ENCODE peak calls at places on chromosome 11, in four cellular contexts. Z, P, T and I are unnamed samples.

GRCh38 chr11:128506999-128507591 is 80.3 kb downstream of the ETS1 start:
- DNase-seq in Z (peak; percentile 97), P (peak; percentile 96), T (no peak), I (no peak)

GRCh38 chr11:38448284-38448683 is 1850.2 kb upstream of the RAG2 start:
- DNase-seq in Z (no peak), P (peak; percentile 46), T (no peak), I (no peak)

GRCh38 chr11:13277719-13278619 is at the start of gene BMAL1:
- DNase-seq in Z (peak; percentile 8), P (no peak), T (peak; percentile 50), I (no peak)

GRCh38 chr11:117814766-117815261 is 9.7 kb downstream of the FXYD2 start:
- DNase-seq in Z (peak; percentile 48), P (no peak), T (peak; percentile 56), I (no peak)

GRCh38 chr11:36123353-36124220 is 165.6 kb downstream of the COMMD9 start:
- DNase-seq in Z (no peak), P (no peak), T (no peak), I (no peak)

GRCh38 chr11:33691051-33691864 is 9.4 kb downstream of the C11orf91 start:
- DNase-seq in Z (no peak), P (peak; percentile 78), T (no peak), I (peak; percentile 59)

GRCh38 chr11:35781342-35782171 is 119.0 kb downstream of the TRIM44 start:
- DNase-seq in Z (peak; percentile 64), P (peak; percentile 72), T (peak; percentile 24), I (no peak)

GRCh38 chr11:128507936-128508335 is 79.4 kb downstream of the ETS1 start:
- DNase-seq in Z (no peak), P (no peak), T (no peak), I (no peak)

GRCh38 chr11:115784796-115785521 is 280.7 kb upstream of the CADM1 start:
- DNase-seq in Z (peak; percentile 14), P (no peak), T (no peak), I (no peak)

GRCh38 chr11:121270286-121270685 is 22.3 kb upstream of the SC5D start:
- DNase-seq in Z (no peak), P (no peak), T (no peak), I (no peak)

GRCh38 chr11:46557684-46558151 is 36.1 kb downstream of the AMBRA1 start:
- DNase-seq in Z (peak; percentile 53), P (peak; percentile 65), T (no peak), I (peak; percentile 29)

GRCh38 chr11:4480577-4481539 is 1.6 kb upstream of the OR52K1 start:
- DNase-seq in Z (peak; percentile 23), P (peak; percentile 67), T (no peak), I (no peak)

GRCh38 chr11:1567721-1568100 is 4.4 kb downstream of the DUSP8 start:
- DNase-seq in Z (no peak), P (no peak), T (no peak), I (no peak)

GRCh38 chr11:9950462-9950861 is 286.6 kb downstream of the SWAP70 start:
- DNase-seq in Z (no peak), P (no peak), T (no peak), I (no peak)
- TF ChIP-seq EZH2 in Z (no peak), P (no peak), T (no peak), I (no peak)

DNA sequence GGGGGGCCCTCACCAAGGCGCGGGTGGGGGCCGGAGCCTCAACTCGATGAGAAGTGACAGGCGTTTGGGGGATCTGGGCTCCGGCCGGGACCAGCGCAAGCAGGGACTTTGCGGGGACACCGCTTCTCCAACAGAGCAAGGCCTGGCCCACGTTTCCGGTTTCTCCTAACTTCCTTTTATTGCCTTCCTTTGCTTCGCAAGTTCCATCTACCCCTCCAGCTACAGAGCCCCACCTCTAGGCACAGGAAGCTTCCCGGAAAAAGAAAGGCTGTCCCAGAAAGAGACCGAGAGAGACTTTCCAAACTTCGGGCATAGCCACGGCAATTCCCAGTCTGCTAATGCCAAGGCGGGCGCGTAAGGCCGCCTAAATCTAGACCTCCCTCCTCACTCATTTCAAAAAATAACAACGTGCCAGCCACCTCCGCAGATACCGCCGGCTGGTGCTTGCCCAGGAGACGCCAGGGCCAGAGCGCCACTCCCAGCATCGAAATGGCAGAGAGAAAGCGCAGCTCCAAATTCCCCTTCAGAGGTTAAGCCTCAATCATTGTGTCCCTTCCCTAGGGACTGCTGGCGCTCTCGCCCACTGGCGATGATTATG is 6.6 kb downstream of the PAX6 start:
- DNase-seq in Z (peak; percentile 53), P (no peak), T (peak; percentile 66), I (no peak)
- TF ChIP-seq EZH2 in Z (no peak), P (no peak), T (no peak), I (no peak)

DNA sequence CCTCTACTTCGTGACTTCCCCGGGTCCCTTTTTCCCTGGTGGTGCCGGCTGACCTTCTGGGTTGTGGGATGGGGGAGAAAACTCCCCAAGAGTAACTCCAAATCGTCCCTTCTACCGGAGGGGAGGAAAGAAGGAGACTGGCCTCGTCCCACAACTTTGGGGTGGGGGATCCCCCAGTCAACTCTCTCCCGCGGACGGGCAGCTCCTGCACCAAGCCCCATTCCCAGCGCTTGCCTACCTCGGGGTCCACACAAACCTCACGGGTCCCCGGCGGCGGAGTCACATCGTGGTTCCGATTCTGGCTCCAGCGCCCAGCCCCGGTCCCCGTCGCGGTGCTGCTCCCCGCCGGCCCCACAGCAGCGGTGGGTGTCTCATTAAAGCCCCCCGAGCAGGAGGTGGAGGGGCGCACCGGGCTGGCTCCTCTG is 317 bp downstream of the BDNF start:
- DNase-seq in Z (no peak), P (no peak), T (no peak), I (no peak)
- TF ChIP-seq EZH2 in Z (no peak), P (no peak), T (peak; percentile 10), I (no peak)

GRCh38 chr11:119415517-119415916 is 7.5 kb downstream of the THY1 start:
- DNase-seq in Z (no peak), P (no peak), T (no peak), I (no peak)

GRCh38 chr11:119414734-119415133 is 8.2 kb downstream of the THY1 start:
- DNase-seq in Z (no peak), P (no peak), T (no peak), I (no peak)

GRCh38 chr11:119412072-119412471 is 10.9 kb downstream of the THY1 start:
- DNase-seq in Z (no peak), P (no peak), T (no peak), I (no peak)

GRCh38 chr11:119415966-119416365 is 7.0 kb downstream of the THY1 start:
- DNase-seq in Z (no peak), P (no peak), T (no peak), I (no peak)

DNA sequence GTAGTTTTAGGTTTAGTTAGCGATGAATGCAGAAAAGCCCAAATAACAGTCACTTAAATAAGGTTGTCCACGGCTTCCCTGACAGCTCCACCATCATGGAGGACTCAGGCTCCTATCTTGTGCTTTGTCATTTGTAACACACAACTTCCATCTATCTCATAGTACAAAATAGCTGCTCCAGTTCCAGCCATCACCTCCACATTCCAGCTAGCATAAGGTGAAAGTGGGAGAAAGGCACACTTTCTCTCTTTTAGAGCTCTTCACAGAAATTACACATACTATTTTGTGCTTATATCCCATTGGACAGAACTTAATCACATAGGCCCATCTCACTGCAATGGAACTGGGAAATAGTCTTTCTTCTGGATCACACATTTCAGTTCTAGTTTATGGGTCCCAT is 8.7 kb downstream of the THY1 start:
- DNase-seq in Z (no peak), P (no peak), T (no peak), I (no peak)
- TF ChIP-seq EZH2 in Z (no peak), P (no peak), T (no peak), I (no peak)

GRCh38 chr11:82733444-82734119 is at the start of gene FAM181B:
- DNase-seq in Z (peak; percentile 39), P (no peak), T (peak; percentile 93), I (no peak)
- TF ChIP-seq EZH2 in Z (peak; percentile 83), P (no peak), T (no peak), I (no peak)

DNA sequence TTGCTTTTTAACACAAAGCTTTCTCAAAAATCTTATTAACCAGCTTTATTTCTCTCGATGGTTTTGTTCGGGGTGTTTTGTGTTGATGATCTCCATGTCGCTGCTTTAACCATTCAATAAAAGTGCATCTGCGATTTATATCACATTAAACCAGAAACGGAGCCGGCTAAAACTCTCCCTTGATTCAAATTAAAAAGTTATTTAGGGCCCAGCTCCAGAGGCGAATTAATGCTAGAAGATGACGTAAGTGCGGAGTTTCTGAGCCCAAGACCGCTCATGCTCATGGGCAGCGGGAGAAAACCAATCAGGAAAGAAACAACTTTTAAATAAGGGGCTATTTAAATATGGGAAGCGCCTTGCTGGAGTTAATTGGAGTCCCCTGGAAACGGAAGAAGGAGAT is 1.6 kb upstream of the DBX1 start:
- DNase-seq in Z (no peak), P (no peak), T (peak; percentile 29), I (no peak)
- TF ChIP-seq EZH2 in Z (no peak), P (no peak), T (peak; percentile 47), I (no peak)

DNA sequence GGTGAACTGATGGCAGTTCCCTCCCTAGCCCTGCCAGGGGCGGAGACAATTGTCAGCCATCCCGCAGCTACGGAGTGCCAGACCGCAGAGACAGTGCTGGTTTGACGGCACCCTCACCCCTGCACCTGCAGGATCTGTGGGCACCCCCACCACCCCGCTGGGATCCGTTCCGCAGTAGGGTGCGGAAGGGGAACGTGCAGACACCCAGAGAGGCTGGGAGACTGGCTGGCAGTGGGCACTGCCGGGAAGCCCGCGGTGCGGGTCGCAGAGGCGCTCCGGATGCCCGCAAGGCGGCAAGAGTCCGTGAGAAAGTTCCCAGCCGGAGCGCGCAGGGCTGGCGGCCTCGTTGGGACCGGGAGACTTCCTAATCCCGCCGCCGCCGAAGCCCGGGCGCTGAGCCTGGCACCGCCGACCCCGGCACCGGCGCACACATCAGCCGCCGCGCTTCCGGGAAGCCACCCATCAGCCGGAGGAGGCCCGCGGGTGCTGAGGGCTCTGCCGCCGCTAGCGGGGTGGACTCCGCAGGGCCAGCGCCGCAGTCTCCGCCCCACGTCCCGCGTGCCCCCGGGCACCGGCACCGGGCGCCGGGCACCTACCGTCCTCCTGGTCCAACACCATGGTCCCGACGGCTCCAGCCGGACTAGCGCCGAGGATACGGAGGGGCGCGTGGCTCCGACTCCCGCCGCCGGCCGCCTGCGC is 4.3 kb upstream of the LMO1 start:
- DNase-seq in Z (peak; percentile 7), P (no peak), T (peak; percentile 68), I (no peak)
- TF ChIP-seq EZH2 in Z (peak; percentile 82), P (no peak), T (peak; percentile 65), I (no peak)